ENCODE peak calls at places on chromosome 9, in seven cellular contexts. G, B, H, L, I, Y and O are unnamed samples.
A peak's percentile ranks its signal among the peaks of the same experiment; 100 is the strongest.

GRCh38 chr9:21696411-21696865 is 106.0 kb upstream of the MTAP start:
- DNase-seq in G (no peak), B (no peak), H (no peak), L (no peak), I (no peak), Y (no peak), O (no peak)

GRCh38 chr9:126206099-126206498 is 120.5 kb upstream of the MVB12B start:
- DNase-seq in G (no peak), B (no peak), H (no peak), L (no peak), I (no peak), Y (no peak), O (no peak)

GRCh38 chr9:137807721-137808703 is 69.6 kb upstream of the CACNA1B start:
- DNase-seq in G (no peak), B (no peak), H (no peak), L (no peak), I (no peak), Y (no peak), O (no peak)

GRCh38 chr9:130444565-130445221 is at the start of gene ASS1:
- DNase-seq in G (peak; percentile 78), B (peak; percentile 85), H (peak; percentile 39), L (peak; percentile 53), I (peak; percentile 28), Y (peak; percentile 78), O (peak; percentile 84)

GRCh38 chr9:125325821-125326220 is 64.2 kb downstream of the GAPVD1 start:
- DNase-seq in G (no peak), B (no peak), H (no peak), L (no peak), I (no peak), Y (peak; percentile 47), O (no peak)

GRCh38 chr9:6620353-6620752 is 25.2 kb downstream of the GLDC start:
- DNase-seq in G (no peak), B (no peak), H (no peak), L (no peak), I (no peak), Y (no peak), O (no peak)

GRCh38 chr9:21585756-21586752 is 103.9 kb upstream of the IFNE start:
- DNase-seq in G (no peak), B (no peak), H (no peak), L (no peak), I (no peak), Y (peak; percentile 69), O (no peak)

GRCh38 chr9:91911681-91912080 is 38.3 kb downstream of the ROR2 start:
- DNase-seq in G (no peak), B (no peak), H (no peak), L (no peak), I (no peak), Y (no peak), O (no peak)

GRCh38 chr9:137708590-137709284 is 89.9 kb downstream of the EHMT1 start:
- DNase-seq in G (no peak), B (no peak), H (no peak), L (no peak), I (no peak), Y (no peak), O (no peak)

GRCh38 chr9:89376741-89377140 is 58.4 kb downstream of the SECISBP2 start:
- DNase-seq in G (no peak), B (no peak), H (no peak), L (no peak), I (no peak), Y (no peak), O (no peak)

GRCh38 chr9:88742483-88742882 is 207.5 kb downstream of the NXNL2 start:
- DNase-seq in G (no peak), B (no peak), H (no peak), L (peak; percentile 52), I (no peak), Y (peak; percentile 89), O (no peak)

GRCh38 chr9:115923903-115924668 is 229.5 kb upstream of the PAPPA start:
- DNase-seq in G (no peak), B (no peak), H (no peak), L (no peak), I (no peak), Y (peak; percentile 97), O (no peak)

GRCh38 chr9:11158676-11159075 is 545.9 kb upstream of the PTPRD start:
- DNase-seq in G (no peak), B (no peak), H (no peak), L (no peak), I (no peak), Y (no peak), O (no peak)

GRCh38 chr9:37801287-37801850 is 772 bp downstream of the DCAF10 start:
- DNase-seq in G (peak; percentile 39), B (no peak), H (peak; percentile 16), L (no peak), I (peak; percentile 54), Y (peak; percentile 61), O (no peak)

DNA sequence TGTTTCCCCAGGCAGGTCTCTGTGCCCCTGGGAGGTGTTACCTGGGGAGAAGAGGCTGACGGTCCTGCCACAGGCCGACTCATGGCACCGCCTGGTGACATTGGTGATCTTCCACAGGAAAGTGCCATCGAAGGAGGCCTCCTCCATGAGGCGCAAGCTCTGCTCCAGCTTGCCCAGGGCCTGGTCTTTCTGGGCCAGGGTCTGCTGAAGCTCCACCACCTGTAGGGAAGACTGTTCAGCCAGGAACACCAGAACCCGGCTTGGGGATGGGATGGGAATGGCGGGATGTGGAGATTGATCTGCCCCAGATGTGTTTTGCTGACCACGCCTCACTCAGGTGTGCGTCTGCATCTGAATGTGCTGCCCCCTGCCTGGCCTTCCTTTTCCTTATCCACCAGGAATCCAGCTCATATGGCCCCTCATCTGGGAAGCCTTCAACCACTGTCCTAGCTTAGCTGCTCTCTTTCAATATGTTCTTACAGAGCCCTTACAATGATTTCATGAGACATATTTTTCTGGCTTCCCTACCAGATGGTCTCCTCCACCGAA is 15.2 kb downstream of the TRAF1 start:
- DNase-seq in G (no peak), B (no peak), H (no peak), L (no peak), I (no peak), Y (no peak), O (no peak)
- TF ChIP-seq CTCF in G (no peak), B (no peak), H (no peak), L (no peak), I (no peak), Y (no peak), O (no peak)

GRCh38 chr9:136292026-136292538 is 11.8 kb downstream of the CCDC187 start:
- DNase-seq in G (no peak), B (no peak), H (no peak), L (no peak), I (no peak), Y (no peak), O (no peak)

GRCh38 chr9:136287960-136288753 is 15.7 kb downstream of the CCDC187 start:
- DNase-seq in G (no peak), B (no peak), H (no peak), L (no peak), I (no peak), Y (no peak), O (peak; percentile 9)

GRCh38 chr9:136290508-136291000 is 13.3 kb downstream of the CCDC187 start:
- DNase-seq in G (no peak), B (no peak), H (no peak), L (no peak), I (no peak), Y (no peak), O (no peak)

GRCh38 chr9:136291306-136292025 is 12.4 kb downstream of the CCDC187 start:
- DNase-seq in G (no peak), B (no peak), H (no peak), L (no peak), I (no peak), Y (no peak), O (no peak)

DNA sequence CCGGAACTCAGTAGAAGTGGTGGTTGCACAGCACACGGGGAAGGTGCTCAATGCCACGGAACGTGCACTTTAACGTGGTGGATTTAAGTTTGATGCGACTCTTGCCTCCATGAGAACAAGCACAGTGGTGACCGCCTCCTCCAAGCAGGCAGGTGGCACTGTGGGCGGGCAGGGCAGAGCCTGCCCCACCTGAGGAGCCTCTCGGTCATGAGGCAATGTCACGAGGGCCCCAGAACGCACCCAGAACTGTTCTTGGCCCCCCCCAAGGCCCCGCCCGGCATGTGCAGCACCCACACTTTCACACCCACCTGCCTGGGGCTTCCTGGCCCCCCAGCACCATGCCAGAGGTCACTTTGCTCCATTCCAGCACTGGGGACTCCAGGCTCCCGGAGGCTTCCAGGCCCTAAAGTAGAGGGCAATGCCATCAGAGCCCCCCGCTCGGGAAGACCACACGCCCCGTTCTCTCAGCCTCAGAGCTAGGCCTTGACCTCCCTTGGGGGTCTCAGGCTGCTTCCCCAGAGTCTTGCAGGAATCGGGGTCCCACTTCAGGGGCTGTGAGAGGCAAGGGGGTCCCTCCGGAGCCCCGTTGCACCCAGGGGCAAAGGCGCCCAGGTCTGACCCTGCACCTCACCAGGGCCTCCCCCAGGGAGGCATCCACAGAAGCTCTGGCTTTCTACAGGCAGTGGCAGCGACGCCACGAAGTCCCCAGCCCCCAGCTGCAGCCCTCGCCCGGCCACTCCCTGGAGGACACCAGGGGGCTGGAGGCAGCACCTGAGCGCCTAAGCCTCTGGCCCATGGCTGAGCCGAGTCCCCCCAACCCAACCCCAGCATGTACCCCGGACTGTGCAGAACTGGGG is 14.0 kb downstream of the CCDC187 start:
- DNase-seq in G (no peak), B (no peak), H (no peak), L (no peak), I (no peak), Y (no peak), O (peak; percentile 2)
- TF ChIP-seq CTCF in G (no peak), B (no peak), H (no peak), L (no peak), I (no peak), Y (no peak), O (no peak)

DNA sequence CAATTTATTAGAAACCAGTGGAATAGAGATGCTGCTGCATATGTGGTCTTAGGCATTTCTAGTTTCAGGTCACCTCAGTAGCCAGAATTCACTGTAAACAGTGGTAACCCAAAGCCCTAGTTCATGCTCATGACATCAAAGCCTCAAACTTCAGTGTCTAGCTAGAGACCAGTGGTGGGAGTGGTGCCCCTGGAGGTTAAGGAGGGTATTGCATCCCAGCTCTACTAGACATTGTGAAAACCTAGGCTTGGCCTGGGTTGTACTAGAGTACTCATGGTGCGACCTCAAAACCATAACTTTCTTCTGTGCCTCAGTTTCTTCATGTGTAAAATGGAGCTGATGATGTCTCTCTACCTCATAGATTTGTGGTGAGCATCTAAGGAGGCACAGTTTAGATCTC is 18.8 kb downstream of the COL5A1 start:
- DNase-seq in G (no peak), B (peak; percentile 53), H (no peak), L (no peak), I (no peak), Y (no peak), O (no peak)
- TF ChIP-seq CTCF in G (no peak), B (peak; percentile 61), H (peak; percentile 53), L (no peak), I (peak; percentile 85), Y (peak; percentile 78), O (peak; percentile 48)

DNA sequence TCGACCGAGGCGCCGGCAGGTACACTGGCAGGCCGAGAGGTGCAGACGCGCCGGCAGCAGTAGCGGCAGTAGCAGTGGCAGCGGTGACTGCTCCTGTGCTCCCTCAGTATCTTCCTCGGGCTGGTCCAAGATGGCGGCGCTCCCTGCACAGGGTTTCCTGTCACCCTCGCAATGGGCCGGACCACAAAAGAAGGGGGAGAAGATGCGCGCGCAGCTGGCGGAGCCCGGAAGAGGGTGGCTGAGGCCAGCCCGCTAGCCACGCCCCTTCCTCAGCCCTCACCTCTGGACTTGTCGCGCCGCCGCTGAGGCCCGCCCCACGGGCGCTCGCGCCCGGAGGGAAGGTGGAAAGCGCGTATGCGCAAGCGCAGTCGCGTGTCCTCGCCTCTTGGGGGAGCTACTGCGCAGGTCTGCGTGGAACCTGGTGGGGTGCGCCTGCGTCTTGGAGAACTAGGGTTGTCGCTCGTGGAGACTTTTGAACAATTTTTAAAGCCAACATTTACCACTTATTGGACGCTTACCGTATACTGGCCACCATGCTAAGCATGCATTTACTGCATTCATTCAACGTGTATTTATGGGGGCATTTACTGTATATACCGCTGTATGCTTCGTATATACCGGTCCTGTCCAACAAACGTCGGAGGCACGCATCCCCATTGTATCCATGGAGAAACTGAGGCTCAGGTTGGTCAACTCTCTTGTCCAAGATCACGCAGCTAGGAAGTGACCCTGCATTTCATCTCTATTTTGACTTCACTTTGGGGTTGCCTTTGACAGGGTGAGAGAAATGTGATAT is at the start of gene RAB14:
- DNase-seq in G (peak; percentile 100), B (peak; percentile 100), H (peak; percentile 99), L (peak; percentile 100), I (peak; percentile 100), Y (peak; percentile 100), O (peak; percentile 100)
- TF ChIP-seq CTCF in G (peak; percentile 18), B (peak; percentile 30), H (peak; percentile 60), L (peak; percentile 7), I (no peak), Y (peak; percentile 38), O (peak; percentile 78)